ENCODE peak calls at places on chromosomes 1 and 21, in four cellular contexts. K is A549, Y is WTC11, N is K562. Q is an unnamed sample.

GRCh38 chr1:29789910-29790247 is 553.6 kb downstream of the PTPRU start:
- DNase-seq in N (no peak), Y (no peak), K (no peak), Q (no peak)

GRCh38 chr1:35191429-35192055 is 1.4 kb downstream of the SFPQ start:
- DNase-seq in N (no peak), K (no peak), Y (no peak), Q (no peak)

GRCh38 chr1:195590649-195591048 is 1017.6 kb downstream of the KCNT2 start:
- DNase-seq in Y (no peak), N (no peak), K (no peak), Q (no peak)

GRCh38 chr1:218521414-218522169 is 176.5 kb downstream of the TGFB2 start:
- DNase-seq in K (no peak), Y (peak; percentile 65), N (peak; percentile 69), Q (peak; percentile 45)

GRCh38 chr1:207910678-207911354 is at the start of gene CD34:
- DNase-seq in K (no peak), Y (peak; percentile 55), N (no peak), Q (no peak)

GRCh38 chr1:29629814-29630516 is 393.6 kb downstream of the PTPRU start:
- DNase-seq in Y (no peak), K (no peak), N (no peak), Q (no peak)

GRCh38 chr1:248372394-248372793 is 3.2 kb upstream of the OR2T6 start:
- DNase-seq in Y (no peak), N (no peak), K (no peak), Q (no peak)

GRCh38 chr21:34362670-34363069 is 1.1 kb upstream of the KCNE2 start:
- DNase-seq in N (no peak), Y (no peak), K (no peak), Q (no peak)

GRCh38 chr1:106755682-106756406 is 300.6 kb upstream of the PRMT6 start:
- DNase-seq in Y (no peak), K (no peak), N (no peak), Q (no peak)

GRCh38 chr1:79982218-79982617 is 975.7 kb upstream of the ADGRL4 start:
- DNase-seq in Y (no peak), K (no peak), N (no peak), Q (no peak)

GRCh38 chr1:61182049-61182448 is 99.7 kb downstream of the NFIA start:
- DNase-seq in K (peak; percentile 5), N (no peak), Y (no peak), Q (no peak)

GRCh38 chr1:248815407-248816034 is 10.2 kb downstream of the SH3BP5L start:
- DNase-seq in K (no peak), N (peak; percentile 4), Y (no peak), Q (no peak)

GRCh38 chr1:108814343-108815125 is 42.4 kb downstream of the AKNAD1 start:
- DNase-seq in K (no peak), N (no peak), Y (no peak), Q (no peak)

GRCh38 chr21:14270631-14271030 is 54.7 kb downstream of the RBM11 start:
- DNase-seq in K (no peak), Y (no peak), N (no peak), Q (no peak)

GRCh38 chr21:46141767-46142580 is 13.4 kb downstream of the FTCD start:
- DNase-seq in Y (no peak), K (no peak), N (no peak), Q (no peak)

GRCh38 chr1:161691846-161692245 is 15.2 kb upstream of the FCRLA start:
- DNase-seq in N (no peak), K (no peak), Y (no peak), Q (no peak)

GRCh38 chr1:69215883-69216282 is 351.8 kb upstream of the LRRC7 start:
- DNase-seq in Y (no peak), N (no peak), K (no peak), Q (no peak)

GRCh38 chr21:31752352-31752751 is 20.4 kb upstream of the SCAF4 start:
- DNase-seq in Y (no peak), N (no peak), K (no peak), Q (no peak)

GRCh38 chr1:154824356-154825069 is 45.6 kb downstream of the KCNN3 start:
- DNase-seq in N (no peak), Y (no peak), K (no peak), Q (no peak)

GRCh38 chr1:205775717-205776056 is 405 bp upstream of the RAB29 start:
- DNase-seq in N (no peak), Y (no peak), K (no peak), Q (no peak)

GRCh38 chr1:2110191-2110737 is 60.1 kb downstream of the PRKCZ start:
- DNase-seq in Y (no peak), K (no peak), N (no peak), Q (no peak)

GRCh38 chr1:169527461-169528213 is 41.9 kb upstream of the SLC19A2 start:
- DNase-seq in K (no peak), N (no peak), Y (no peak), Q (no peak)

GRCh38 chr1:11924334-11925195 is 1.7 kb downstream of the KIAA2013 start:
- DNase-seq in N (no peak), Y (no peak), K (no peak), Q (no peak)
- TF ChIP-seq NR3C1 in N (no peak), Y (no peak), K (no peak), Q (no peak)

GRCh38 chr1:9701661-9702060 is 50.1 kb downstream of the PIK3CD start:
- DNase-seq in Y (no peak), K (no peak), N (no peak), Q (no peak)

GRCh38 chr1:9703681-9704080 is 52.1 kb downstream of the PIK3CD start:
- DNase-seq in K (no peak), Y (no peak), N (no peak), Q (no peak)

GRCh38 chr1:9699361-9699760 is 47.8 kb downstream of the PIK3CD start:
- DNase-seq in N (no peak), Y (no peak), K (no peak), Q (no peak)

GRCh38 chr1:9703165-9703509 is 51.6 kb downstream of the PIK3CD start:
- DNase-seq in K (no peak), Y (no peak), N (peak; percentile 51), Q (no peak)

GRCh38 chr1:9700340-9700739 is 48.8 kb downstream of the PIK3CD start:
- DNase-seq in N (no peak), Y (no peak), K (peak; percentile 53), Q (no peak)
- TF ChIP-seq NR3C1 in N (no peak), Y (no peak), K (no peak), Q (no peak)

DNA sequence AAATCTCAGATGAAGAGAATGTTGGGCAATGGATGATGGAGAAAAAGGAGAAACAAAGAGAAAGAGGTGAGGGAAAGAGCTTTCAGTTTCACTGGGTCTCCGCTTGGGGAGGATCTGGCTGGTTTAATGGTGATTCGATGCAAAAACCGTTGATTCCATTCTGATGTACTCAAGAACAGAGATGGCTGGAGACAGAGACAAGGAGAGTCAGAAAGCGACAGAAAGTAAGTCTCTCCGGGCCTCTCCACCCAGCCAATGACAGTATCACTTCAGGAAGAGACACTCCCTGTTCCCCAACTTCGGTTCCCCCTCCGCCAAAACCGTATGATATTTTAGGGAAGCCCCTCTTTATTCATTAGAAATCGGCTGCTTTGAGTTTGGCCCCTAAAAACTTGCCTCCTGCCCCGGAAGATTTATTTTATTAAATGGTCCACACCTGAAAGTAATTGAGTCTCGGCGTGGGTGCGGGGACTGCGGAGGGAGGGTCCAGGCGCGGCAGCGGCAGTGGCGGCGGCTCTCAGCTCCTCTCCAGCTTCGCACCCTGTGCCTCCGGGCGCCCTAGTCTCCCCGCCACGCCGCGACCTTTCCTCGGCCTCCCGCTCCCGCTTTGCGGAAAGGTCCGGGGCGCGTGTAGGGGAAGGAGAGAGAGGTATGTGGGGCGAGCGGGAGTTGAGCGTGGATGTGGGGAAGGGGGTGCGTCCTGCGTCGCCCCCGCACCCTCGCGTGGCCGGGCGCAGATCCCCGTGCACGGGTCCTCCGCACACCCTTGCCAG is 13.2 kb upstream of the ALX3 start:
- DNase-seq in Y (no peak), K (no peak), N (no peak), Q (no peak)
- TF ChIP-seq NR3C1 in Y (no peak), K (no peak), N (no peak), Q (no peak)

GRCh38 chr1:114668784-114669561 is 876 bp downstream of the DENND2C start:
- DNase-seq in N (no peak), Y (no peak), K (no peak), Q (peak; percentile 37)

GRCh38 chr1:114671939-114672275 is 2.1 kb upstream of the DENND2C start:
- DNase-seq in N (no peak), K (no peak), Y (no peak), Q (no peak)

GRCh38 chr1:114670083-114671010 is 498 bp upstream of the DENND2C start:
- DNase-seq in Y (peak; percentile 96), K (peak; percentile 65), N (peak; percentile 99), Q (peak; percentile 81)

GRCh38 chr1:114669562-114670082 is at the start of gene DENND2C:
- DNase-seq in K (no peak), N (no peak), Y (peak; percentile 78), Q (no peak)

DNA sequence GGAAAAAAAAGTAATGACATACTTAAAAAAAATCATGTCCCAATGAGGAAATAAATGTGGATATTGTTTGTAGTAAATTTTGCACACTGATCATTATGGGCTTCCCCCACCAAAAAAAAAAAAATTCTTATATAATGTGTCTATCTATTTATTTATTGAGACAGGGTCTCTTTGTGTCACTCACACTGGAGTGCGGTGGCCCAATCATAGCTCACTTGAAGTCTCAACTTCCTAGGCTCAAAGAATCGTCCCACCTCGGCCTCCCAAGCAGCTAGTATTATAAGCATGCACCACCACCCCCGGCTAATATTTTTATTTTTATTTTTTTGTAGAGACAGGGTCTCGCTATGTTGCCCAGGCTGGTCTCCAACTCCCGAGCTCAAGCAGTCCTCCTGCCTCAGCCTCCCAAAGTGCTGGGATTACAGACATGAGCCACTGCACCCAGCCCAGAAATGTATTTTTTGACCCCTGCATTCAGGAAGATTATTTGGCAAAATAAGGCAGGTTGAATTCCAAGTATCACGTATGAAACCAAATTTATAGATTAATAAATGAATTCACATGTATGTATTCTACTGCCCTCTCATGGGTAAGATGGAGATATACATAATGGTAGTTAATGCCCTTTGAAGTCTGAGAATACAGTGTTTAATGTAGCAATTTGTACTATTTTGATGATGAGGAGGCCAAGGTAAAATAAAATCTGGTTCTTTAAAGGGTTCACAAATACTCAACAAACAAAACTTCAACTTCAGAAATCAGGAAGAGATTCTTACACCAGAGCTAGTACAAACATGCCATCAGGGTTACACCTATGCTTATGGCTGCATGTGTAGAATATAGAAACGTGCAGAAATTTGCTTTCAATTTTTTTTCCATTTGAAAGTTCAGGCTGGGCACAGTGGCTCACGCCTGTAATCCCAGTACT is 1.4 kb upstream of the DENND2C start:
- DNase-seq in N (no peak), K (peak; percentile 10), Y (no peak), Q (no peak)
- TF ChIP-seq NR3C1 in N (no peak), K (no peak), Y (no peak), Q (no peak)

GRCh38 chr1:118147542-118147941 is 37.5 kb downstream of the SPAG17 start:
- DNase-seq in K (no peak), Y (no peak), N (no peak), Q (no peak)

GRCh38 chr1:118154220-118154619 is 30.8 kb downstream of the SPAG17 start:
- DNase-seq in N (no peak), Y (no peak), K (no peak), Q (no peak)

GRCh38 chr1:118148034-118148433 is 37.0 kb downstream of the SPAG17 start:
- DNase-seq in Y (no peak), N (no peak), K (no peak), Q (no peak)

GRCh38 chr1:118155106-118155505 is 29.9 kb downstream of the SPAG17 start:
- DNase-seq in K (no peak), N (no peak), Y (no peak), Q (no peak)

GRCh38 chr1:118151312-118151937 is 33.6 kb downstream of the SPAG17 start:
- DNase-seq in N (peak; percentile 32), Y (peak; percentile 70), K (no peak), Q (peak; percentile 23)
- TF ChIP-seq NR3C1 in N (no peak), Y (no peak), K (no peak), Q (no peak)